ENCODE peak calls at places on chromosome 10, in ten cellular contexts. One of them, this sample, is unnamed.
A peak's percentile ranks its signal among the peaks of the same experiment; 100 is the strongest.

GRCh38 chr10:86959737-86960002 is 1.3 kb downstream of the SNCG start:
- DNase-seq in esophagus squamous epithelium: no peak
- DNase-seq in naive thymus-derived CD4-positive, alpha-beta T cell: no peak
- DNase-seq in endothelial cell of umbilical vein: no peak
- DNase-seq in tibial nerve: no peak
- DNase-seq in colonic mucosa: no peak
- DNase-seq in adipocyte: no peak
- DNase-seq in IMR-90: no peak
- DNase-seq in tibial artery: no peak
- DNase-seq in PC-3: no peak
- DNase-seq in this sample: no peak

GRCh38 chr10:103828107-103828506 is 27.3 kb downstream of the SH3PXD2A start:
- DNase-seq in PC-3: peak; percentile 83
- DNase-seq in endothelial cell of umbilical vein: no peak
- DNase-seq in adipocyte: no peak
- DNase-seq in esophagus squamous epithelium: no peak
- DNase-seq in colonic mucosa: no peak
- DNase-seq in IMR-90: no peak
- DNase-seq in tibial artery: no peak
- DNase-seq in naive thymus-derived CD4-positive, alpha-beta T cell: no peak
- DNase-seq in tibial nerve: no peak
- DNase-seq in this sample: no peak

GRCh38 chr10:122051609-122052385 is 62.8 kb downstream of the TACC2 start:
- DNase-seq in tibial artery: peak; percentile 83
- DNase-seq in colonic mucosa: peak; percentile 72
- DNase-seq in endothelial cell of umbilical vein: peak; percentile 77
- DNase-seq in adipocyte: peak; percentile 87
- DNase-seq in esophagus squamous epithelium: no peak
- DNase-seq in tibial nerve: peak; percentile 30
- DNase-seq in IMR-90: peak; percentile 65
- DNase-seq in PC-3: peak; percentile 92
- DNase-seq in naive thymus-derived CD4-positive, alpha-beta T cell: no peak
- DNase-seq in this sample: no peak

GRCh38 chr10:101558206-101558605 is 29.9 kb downstream of the POLL start:
- DNase-seq in colonic mucosa: no peak
- DNase-seq in esophagus squamous epithelium: no peak
- DNase-seq in naive thymus-derived CD4-positive, alpha-beta T cell: no peak
- DNase-seq in adipocyte: no peak
- DNase-seq in IMR-90: no peak
- DNase-seq in tibial nerve: no peak
- DNase-seq in endothelial cell of umbilical vein: no peak
- DNase-seq in tibial artery: no peak
- DNase-seq in PC-3: no peak
- DNase-seq in this sample: no peak

GRCh38 chr10:659710-660141 is 29.7 kb downstream of the DIP2C start:
- DNase-seq in tibial nerve: no peak
- DNase-seq in naive thymus-derived CD4-positive, alpha-beta T cell: no peak
- DNase-seq in tibial artery: peak; percentile 59
- DNase-seq in adipocyte: peak; percentile 73
- DNase-seq in esophagus squamous epithelium: no peak
- DNase-seq in PC-3: no peak
- DNase-seq in IMR-90: peak; percentile 87
- DNase-seq in endothelial cell of umbilical vein: peak; percentile 71
- DNase-seq in colonic mucosa: no peak
- DNase-seq in this sample: no peak

GRCh38 chr10:57535306-57535705 is 732.4 kb downstream of the IPMK start:
- DNase-seq in esophagus squamous epithelium: no peak
- DNase-seq in PC-3: no peak
- DNase-seq in tibial artery: no peak
- DNase-seq in tibial nerve: no peak
- DNase-seq in IMR-90: no peak
- DNase-seq in colonic mucosa: no peak
- DNase-seq in naive thymus-derived CD4-positive, alpha-beta T cell: no peak
- DNase-seq in adipocyte: no peak
- DNase-seq in endothelial cell of umbilical vein: no peak
- DNase-seq in this sample: no peak

GRCh38 chr10:725786-726185 is 36.3 kb upstream of the DIP2C start:
- DNase-seq in adipocyte: peak; percentile 19
- DNase-seq in esophagus squamous epithelium: no peak
- DNase-seq in naive thymus-derived CD4-positive, alpha-beta T cell: no peak
- DNase-seq in tibial nerve: no peak
- DNase-seq in endothelial cell of umbilical vein: no peak
- DNase-seq in IMR-90: no peak
- DNase-seq in tibial artery: no peak
- DNase-seq in colonic mucosa: no peak
- DNase-seq in PC-3: no peak
- DNase-seq in this sample: no peak

GRCh38 chr10:74227697-74228424 is 76.8 kb downstream of the ADK start:
- DNase-seq in colonic mucosa: no peak
- DNase-seq in naive thymus-derived CD4-positive, alpha-beta T cell: peak; percentile 37
- DNase-seq in endothelial cell of umbilical vein: peak; percentile 96
- DNase-seq in tibial artery: no peak
- DNase-seq in adipocyte: peak; percentile 46
- DNase-seq in esophagus squamous epithelium: no peak
- DNase-seq in PC-3: peak; percentile 96
- DNase-seq in IMR-90: peak; percentile 62
- DNase-seq in tibial nerve: no peak
- DNase-seq in this sample: no peak

DNA sequence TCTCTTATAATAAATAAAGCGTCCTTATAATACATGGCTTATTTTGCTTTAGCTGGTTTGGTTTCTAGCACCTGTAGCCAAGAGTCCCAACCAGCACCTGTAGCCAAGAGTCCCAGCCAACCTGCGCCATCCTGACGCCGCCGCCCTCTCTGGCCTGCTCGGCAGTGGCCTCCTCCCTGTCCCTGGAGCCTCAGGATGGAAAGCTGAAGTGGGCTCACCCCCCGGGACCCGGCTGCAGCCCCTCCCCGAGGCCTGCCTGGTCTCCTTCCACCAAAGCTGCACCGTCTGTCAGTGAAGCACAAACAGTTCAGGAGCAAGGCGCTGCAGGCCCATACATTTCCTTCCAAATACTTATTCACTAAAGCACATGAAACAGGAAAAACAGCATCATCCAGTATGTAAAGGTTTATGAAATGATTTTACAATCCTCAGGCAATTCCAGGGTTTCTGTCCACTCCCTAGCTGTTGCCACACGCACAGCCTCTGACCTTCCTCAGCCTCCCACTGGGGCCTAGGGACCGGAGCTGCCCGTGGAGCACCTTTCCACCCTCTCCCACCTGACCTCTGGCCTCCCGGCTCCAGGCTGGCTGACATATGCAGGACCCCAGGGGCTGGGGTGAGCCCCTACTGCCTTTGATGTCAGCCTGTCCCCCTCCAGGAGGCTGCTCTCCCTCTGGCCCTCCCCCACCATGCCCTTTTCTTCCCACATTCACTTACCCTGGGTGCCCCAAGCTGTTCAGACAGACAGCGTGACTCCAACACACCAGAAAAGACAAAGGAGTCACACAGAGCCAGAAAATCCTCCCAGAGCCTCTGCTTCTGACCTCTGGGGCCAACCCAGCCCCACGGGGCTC is 149.6 kb upstream of the PPP2R2D start:
- DNase-seq in colonic mucosa: no peak
- DNase-seq in naive thymus-derived CD4-positive, alpha-beta T cell: no peak
- DNase-seq in endothelial cell of umbilical vein: no peak
- DNase-seq in PC-3: no peak
- DNase-seq in tibial nerve: no peak
- DNase-seq in esophagus squamous epithelium: no peak
- DNase-seq in tibial artery: no peak
- DNase-seq in adipocyte: no peak
- DNase-seq in IMR-90: no peak
- DNase-seq in this sample: no peak
- H3K9me3 ChIP-seq in colonic mucosa: no peaks in the 10 kb centered on the region
- H3K9me3 ChIP-seq in naive thymus-derived CD4-positive, alpha-beta T cell: no peaks in the 10 kb centered on the region
- H3K9me3 ChIP-seq in endothelial cell of umbilical vein: peaks cover 4% of the 10 kb centered on the region
- H3K9me3 ChIP-seq in PC-3: no peaks in the 10 kb centered on the region
- H3K9me3 ChIP-seq in tibial nerve: no peaks in the 10 kb centered on the region
- H3K9me3 ChIP-seq in esophagus squamous epithelium: no peaks in the 10 kb centered on the region
- H3K9me3 ChIP-seq in tibial artery: no peaks in the 10 kb centered on the region
- H3K9me3 ChIP-seq in adipocyte: no peaks in the 10 kb centered on the region
- H3K9me3 ChIP-seq in IMR-90: peaks cover 39% of the 10 kb centered on the region
- H3K9me3 ChIP-seq in this sample: no peaks in the 10 kb centered on the region

GRCh38 chr10:61784354-61785131 is 117.0 kb upstream of the ARID5B start:
- DNase-seq in adipocyte: no peak
- DNase-seq in tibial nerve: no peak
- DNase-seq in IMR-90: no peak
- DNase-seq in esophagus squamous epithelium: no peak
- DNase-seq in naive thymus-derived CD4-positive, alpha-beta T cell: no peak
- DNase-seq in endothelial cell of umbilical vein: no peak
- DNase-seq in PC-3: no peak
- DNase-seq in colonic mucosa: no peak
- DNase-seq in tibial artery: no peak
- DNase-seq in this sample: no peak

GRCh38 chr10:61785410-61786105 is 115.9 kb upstream of the ARID5B start:
- DNase-seq in IMR-90: no peak
- DNase-seq in esophagus squamous epithelium: no peak
- DNase-seq in PC-3: no peak
- DNase-seq in adipocyte: peak; percentile 43
- DNase-seq in tibial nerve: no peak
- DNase-seq in colonic mucosa: no peak
- DNase-seq in tibial artery: no peak
- DNase-seq in naive thymus-derived CD4-positive, alpha-beta T cell: no peak
- DNase-seq in endothelial cell of umbilical vein: no peak
- DNase-seq in this sample: no peak

GRCh38 chr10:61787170-61787569 is 114.3 kb upstream of the ARID5B start:
- DNase-seq in adipocyte: no peak
- DNase-seq in esophagus squamous epithelium: no peak
- DNase-seq in PC-3: no peak
- DNase-seq in IMR-90: no peak
- DNase-seq in endothelial cell of umbilical vein: no peak
- DNase-seq in colonic mucosa: no peak
- DNase-seq in tibial artery: no peak
- DNase-seq in tibial nerve: no peak
- DNase-seq in naive thymus-derived CD4-positive, alpha-beta T cell: no peak
- DNase-seq in this sample: no peak

GRCh38 chr10:61789031-61789430 is 112.5 kb upstream of the ARID5B start:
- DNase-seq in tibial artery: no peak
- DNase-seq in endothelial cell of umbilical vein: no peak
- DNase-seq in naive thymus-derived CD4-positive, alpha-beta T cell: no peak
- DNase-seq in IMR-90: no peak
- DNase-seq in PC-3: no peak
- DNase-seq in tibial nerve: no peak
- DNase-seq in colonic mucosa: no peak
- DNase-seq in esophagus squamous epithelium: no peak
- DNase-seq in adipocyte: no peak
- DNase-seq in this sample: no peak

DNA sequence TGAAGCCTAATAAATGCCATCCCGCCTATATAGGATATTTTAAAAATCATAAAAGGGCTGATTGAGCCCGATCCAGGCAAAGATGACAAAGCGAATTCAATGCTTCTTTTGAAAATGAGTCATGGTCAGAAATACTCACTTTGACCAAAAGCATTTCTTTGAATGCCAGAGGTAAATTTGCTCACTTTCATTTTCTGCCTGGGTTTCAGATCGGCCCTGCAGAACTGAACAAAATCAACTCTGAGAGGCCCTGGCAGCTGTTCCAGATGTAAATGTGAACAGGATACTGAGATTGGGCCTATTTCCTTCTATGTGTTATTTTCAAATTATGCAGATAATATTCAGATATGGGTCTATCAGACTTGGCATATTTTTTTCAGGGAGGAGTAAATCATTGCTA is 114.8 kb upstream of the ARID5B start:
- DNase-seq in tibial artery: no peak
- DNase-seq in endothelial cell of umbilical vein: peak; percentile 50
- DNase-seq in adipocyte: peak; percentile 89
- DNase-seq in colonic mucosa: no peak
- DNase-seq in tibial nerve: no peak
- DNase-seq in esophagus squamous epithelium: no peak
- DNase-seq in naive thymus-derived CD4-positive, alpha-beta T cell: no peak
- DNase-seq in PC-3: peak; percentile 93
- DNase-seq in IMR-90: peak; percentile 85
- DNase-seq in this sample: no peak
- H3K9me3 ChIP-seq in tibial artery: no peaks in the 10 kb centered on the region
- H3K9me3 ChIP-seq in endothelial cell of umbilical vein: no peaks in the 10 kb centered on the region
- H3K9me3 ChIP-seq in adipocyte: no peaks in the 10 kb centered on the region
- H3K9me3 ChIP-seq in colonic mucosa: no peaks in the 10 kb centered on the region
- H3K9me3 ChIP-seq in tibial nerve: no peaks in the 10 kb centered on the region
- H3K9me3 ChIP-seq in esophagus squamous epithelium: no peaks in the 10 kb centered on the region
- H3K9me3 ChIP-seq in naive thymus-derived CD4-positive, alpha-beta T cell: no peaks in the 10 kb centered on the region
- H3K9me3 ChIP-seq in PC-3: no peaks in the 10 kb centered on the region
- H3K9me3 ChIP-seq in IMR-90: no peaks in the 10 kb centered on the region
- H3K9me3 ChIP-seq in this sample: no peaks in the 10 kb centered on the region

GRCh38 chr10:62352356-62352963 is 21.7 kb upstream of the ZNF365 start:
- DNase-seq in adipocyte: no peak
- DNase-seq in colonic mucosa: no peak
- DNase-seq in IMR-90: peak; percentile 52
- DNase-seq in tibial nerve: no peak
- DNase-seq in endothelial cell of umbilical vein: no peak
- DNase-seq in tibial artery: no peak
- DNase-seq in esophagus squamous epithelium: no peak
- DNase-seq in PC-3: peak; percentile 78
- DNase-seq in naive thymus-derived CD4-positive, alpha-beta T cell: no peak
- DNase-seq in this sample: no peak

GRCh38 chr10:62343000-62343399 is 31.2 kb upstream of the ZNF365 start:
- DNase-seq in tibial artery: no peak
- DNase-seq in endothelial cell of umbilical vein: no peak
- DNase-seq in tibial nerve: no peak
- DNase-seq in naive thymus-derived CD4-positive, alpha-beta T cell: no peak
- DNase-seq in adipocyte: no peak
- DNase-seq in esophagus squamous epithelium: no peak
- DNase-seq in IMR-90: no peak
- DNase-seq in PC-3: no peak
- DNase-seq in colonic mucosa: no peak
- DNase-seq in this sample: no peak

GRCh38 chr10:62348029-62348428 is 26.1 kb upstream of the ZNF365 start:
- DNase-seq in naive thymus-derived CD4-positive, alpha-beta T cell: no peak
- DNase-seq in adipocyte: no peak
- DNase-seq in colonic mucosa: no peak
- DNase-seq in tibial artery: no peak
- DNase-seq in esophagus squamous epithelium: no peak
- DNase-seq in IMR-90: no peak
- DNase-seq in endothelial cell of umbilical vein: no peak
- DNase-seq in PC-3: peak; percentile 49
- DNase-seq in tibial nerve: no peak
- DNase-seq in this sample: no peak
- H3K9me3 ChIP-seq in naive thymus-derived CD4-positive, alpha-beta T cell: no peaks in the 10 kb centered on the region
- H3K9me3 ChIP-seq in adipocyte: peaks cover 30% of the 10 kb centered on the region
- H3K9me3 ChIP-seq in colonic mucosa: no peaks in the 10 kb centered on the region
- H3K9me3 ChIP-seq in tibial artery: peaks cover 4% of the 10 kb centered on the region
- H3K9me3 ChIP-seq in esophagus squamous epithelium: no peaks in the 10 kb centered on the region
- H3K9me3 ChIP-seq in IMR-90: peaks cover 6% of the 10 kb centered on the region
- H3K9me3 ChIP-seq in endothelial cell of umbilical vein: no peaks in the 10 kb centered on the region
- H3K9me3 ChIP-seq in PC-3: peaks cover 44% of the 10 kb centered on the region
- H3K9me3 ChIP-seq in tibial nerve: peaks cover 11% of the 10 kb centered on the region
- H3K9me3 ChIP-seq in this sample: no peaks in the 10 kb centered on the region

GRCh38 chr10:108184129-108184528 is 1019.6 kb upstream of the SORCS1 start:
- DNase-seq in adipocyte: no peak
- DNase-seq in colonic mucosa: no peak
- DNase-seq in naive thymus-derived CD4-positive, alpha-beta T cell: no peak
- DNase-seq in tibial nerve: no peak
- DNase-seq in esophagus squamous epithelium: no peak
- DNase-seq in IMR-90: no peak
- DNase-seq in tibial artery: no peak
- DNase-seq in PC-3: no peak
- DNase-seq in endothelial cell of umbilical vein: no peak
- DNase-seq in this sample: no peak

DNA sequence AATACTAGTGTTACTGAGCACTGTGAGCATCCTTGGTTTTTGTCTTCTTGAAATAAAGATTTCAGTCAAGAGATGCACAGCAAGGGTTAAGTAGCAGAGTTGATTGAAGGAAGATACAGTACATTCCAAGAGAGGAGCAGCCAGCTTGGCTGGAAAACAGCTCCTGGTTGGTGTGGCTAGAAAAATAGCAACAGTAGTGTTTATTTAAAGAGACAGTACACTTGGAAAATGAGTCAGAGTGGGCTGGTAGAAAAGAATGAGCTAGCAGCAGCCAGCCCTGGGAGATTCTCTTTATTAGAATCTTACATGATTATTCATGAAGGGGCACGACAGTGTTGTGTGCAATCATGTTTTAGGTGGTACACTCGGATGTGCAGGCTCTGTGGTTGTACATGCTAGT is 1016.4 kb upstream of the SORCS1 start:
- DNase-seq in colonic mucosa: no peak
- DNase-seq in PC-3: peak; percentile 49
- DNase-seq in naive thymus-derived CD4-positive, alpha-beta T cell: no peak
- DNase-seq in esophagus squamous epithelium: no peak
- DNase-seq in tibial nerve: no peak
- DNase-seq in tibial artery: no peak
- DNase-seq in IMR-90: no peak
- DNase-seq in endothelial cell of umbilical vein: no peak
- DNase-seq in adipocyte: peak; percentile 14
- DNase-seq in this sample: no peak
- H3K9me3 ChIP-seq in colonic mucosa: no peaks in the 10 kb centered on the region
- H3K9me3 ChIP-seq in PC-3: no peaks in the 10 kb centered on the region
- H3K9me3 ChIP-seq in naive thymus-derived CD4-positive, alpha-beta T cell: no peaks in the 10 kb centered on the region
- H3K9me3 ChIP-seq in esophagus squamous epithelium: no peaks in the 10 kb centered on the region
- H3K9me3 ChIP-seq in tibial nerve: no peaks in the 10 kb centered on the region
- H3K9me3 ChIP-seq in tibial artery: no peaks in the 10 kb centered on the region
- H3K9me3 ChIP-seq in IMR-90: peaks cover 6% of the 10 kb centered on the region
- H3K9me3 ChIP-seq in endothelial cell of umbilical vein: no peaks in the 10 kb centered on the region
- H3K9me3 ChIP-seq in adipocyte: no peaks in the 10 kb centered on the region
- H3K9me3 ChIP-seq in this sample: no peaks in the 10 kb centered on the region

This sample was measured in ascending aorta.